ENCODE peak calls at places on chromosomes 2 and 18, in seven cellular contexts. N is astrocyte of the spinal cord, J is pancreas, Z is heart right ventricle, D is neural crest cell, V is cardiac muscle cell, M is mammary epithelial cell. L is an unnamed sample.
A peak's percentile ranks its signal among the peaks of the same experiment; 100 is the strongest.

GRCh38 chr18:10290244-10291240 is 163.9 kb upstream of the APCDD1 start:
- DNase-seq in N (no peak), V (peak; percentile 43), M (no peak), Z (no peak), J (no peak), D (no peak), L (no peak)

GRCh38 chr2:8803658-8804379 is 33.6 kb downstream of the KIDINS220 start:
- DNase-seq in Z (peak; percentile 27), V (peak; percentile 89), M (peak; percentile 92), N (peak; percentile 93), D (no peak), J (peak; percentile 51), L (peak; percentile 57)

GRCh38 chr2:30105556-30105955 is 41.3 kb upstream of the YPEL5 start:
- DNase-seq in J (no peak), N (no peak), D (no peak), M (no peak), V (no peak), Z (no peak), L (no peak)

GRCh38 chr2:204228169-204228940 is 291.8 kb downstream of the ICOS start:
- DNase-seq in J (no peak), V (no peak), N (no peak), Z (no peak), M (no peak), D (no peak), L (no peak)

GRCh38 chr18:11309172-11309571 is 159.8 kb upstream of the PIEZO2 start:
- DNase-seq in N (no peak), D (no peak), J (no peak), V (peak; percentile 47), M (no peak), Z (no peak), L (no peak)

GRCh38 chr2:162324953-162325352 is 6.5 kb upstream of the IFIH1 start:
- DNase-seq in J (no peak), D (no peak), V (no peak), N (no peak), M (no peak), Z (no peak), L (peak; percentile 57)

GRCh38 chr2:29731948-29732347 is 189.4 kb downstream of the ALK start:
- DNase-seq in N (no peak), Z (no peak), M (no peak), J (no peak), D (no peak), V (no peak), L (no peak)

GRCh38 chr2:68726608-68727367 is 7.8 kb upstream of the ARHGAP25 start:
- DNase-seq in J (no peak), Z (no peak), N (peak; percentile 38), V (peak; percentile 6), D (no peak), M (peak; percentile 34), L (no peak)

GRCh38 chr2:136135462-136135861 is 17.5 kb upstream of the CXCR4 start:
- DNase-seq in N (no peak), J (no peak), M (no peak), D (no peak), V (no peak), Z (no peak), L (no peak)

GRCh38 chr2:196967126-196967525 is 40.6 kb upstream of the PGAP1 start:
- DNase-seq in Z (peak; percentile 20), N (peak; percentile 60), M (peak; percentile 26), V (peak; percentile 86), D (no peak), J (no peak), L (no peak)

GRCh38 chr2:10042301-10043161 is 819 bp upstream of the KLF11 start:
- DNase-seq in M (no peak), V (peak; percentile 91), J (peak; percentile 80), N (peak; percentile 44), D (peak; percentile 57), Z (peak; percentile 92), L (peak; percentile 81)

GRCh38 chr2:233247744-233248143 is 3.7 kb upstream of the ATG16L1 start:
- DNase-seq in J (no peak), D (no peak), V (no peak), Z (no peak), N (no peak), M (peak; percentile 99), L (no peak)

GRCh38 chr2:183123117-183123958 is 905 bp upstream of the NUP35 start:
- DNase-seq in N (peak; percentile 7), D (no peak), M (no peak), V (no peak), Z (no peak), J (no peak), L (peak; percentile 18)

GRCh38 chr2:205892141-205893064 is 193.6 kb downstream of the INO80D start:
- DNase-seq in V (peak; percentile 67), N (peak; percentile 79), M (peak; percentile 79), D (no peak), Z (no peak), J (peak; percentile 40), L (no peak)

GRCh38 chr2:171084128-171084527 is 76.6 kb downstream of the TLK1 start:
- DNase-seq in V (no peak), Z (no peak), J (no peak), M (no peak), N (no peak), D (no peak), L (no peak)

GRCh38 chr2:157067562-157067961 is 189.9 kb upstream of the GALNT5 start:
- DNase-seq in N (no peak), M (no peak), V (no peak), Z (no peak), D (no peak), J (no peak), L (no peak)

GRCh38 chr2:47198985-47199451 is 43.9 kb upstream of the STPG4 start:
- DNase-seq in D (no peak), J (no peak), Z (no peak), V (peak; percentile 93), M (peak; percentile 96), N (peak; percentile 99), L (no peak)

GRCh38 chr2:1754046-1754445 is 9.7 kb upstream of the PXDN start:
- DNase-seq in Z (no peak), J (no peak), N (no peak), V (no peak), D (no peak), M (no peak), L (no peak)

GRCh38 chr18:62710417-62710816 is 4.9 kb upstream of the PHLPP1 start:
- DNase-seq in V (no peak), M (peak; percentile 22), J (no peak), N (peak; percentile 14), D (no peak), Z (no peak), L (no peak)

GRCh38 chr2:58620127-58620526 is 379.0 kb upstream of the FANCL start:
- DNase-seq in Z (no peak), M (peak; percentile 80), J (no peak), N (no peak), V (no peak), D (no peak), L (no peak)

GRCh38 chr2:47232738-47233415 is 77.8 kb upstream of the STPG4 start:
- DNase-seq in J (no peak), Z (no peak), N (peak; percentile 33), V (no peak), D (no peak), M (no peak), L (no peak)

GRCh38 chr2:54052825-54053718 is 62.3 kb upstream of the ACYP2 start:
- DNase-seq in Z (no peak), D (no peak), N (no peak), M (peak; percentile 42), V (no peak), J (no peak), L (no peak)
- TF ChIP-seq CTCF in Z (no peak), D (no peak), N (peak; percentile 30), M (peak; percentile 36), V (peak; percentile 34), J (no peak), L (no peak)

GRCh38 chr2:126527836-126528490 is 128.0 kb upstream of the GYPC start:
- DNase-seq in V (peak; percentile 75), Z (peak; percentile 70), M (no peak), D (peak; percentile 41), N (peak; percentile 38), J (peak; percentile 35), L (peak; percentile 87)
- TF ChIP-seq CTCF in V (peak; percentile 63), Z (peak; percentile 84), M (peak; percentile 13), D (peak; percentile 66), N (peak; percentile 52), J (peak; percentile 46), L (peak; percentile 40)

DNA sequence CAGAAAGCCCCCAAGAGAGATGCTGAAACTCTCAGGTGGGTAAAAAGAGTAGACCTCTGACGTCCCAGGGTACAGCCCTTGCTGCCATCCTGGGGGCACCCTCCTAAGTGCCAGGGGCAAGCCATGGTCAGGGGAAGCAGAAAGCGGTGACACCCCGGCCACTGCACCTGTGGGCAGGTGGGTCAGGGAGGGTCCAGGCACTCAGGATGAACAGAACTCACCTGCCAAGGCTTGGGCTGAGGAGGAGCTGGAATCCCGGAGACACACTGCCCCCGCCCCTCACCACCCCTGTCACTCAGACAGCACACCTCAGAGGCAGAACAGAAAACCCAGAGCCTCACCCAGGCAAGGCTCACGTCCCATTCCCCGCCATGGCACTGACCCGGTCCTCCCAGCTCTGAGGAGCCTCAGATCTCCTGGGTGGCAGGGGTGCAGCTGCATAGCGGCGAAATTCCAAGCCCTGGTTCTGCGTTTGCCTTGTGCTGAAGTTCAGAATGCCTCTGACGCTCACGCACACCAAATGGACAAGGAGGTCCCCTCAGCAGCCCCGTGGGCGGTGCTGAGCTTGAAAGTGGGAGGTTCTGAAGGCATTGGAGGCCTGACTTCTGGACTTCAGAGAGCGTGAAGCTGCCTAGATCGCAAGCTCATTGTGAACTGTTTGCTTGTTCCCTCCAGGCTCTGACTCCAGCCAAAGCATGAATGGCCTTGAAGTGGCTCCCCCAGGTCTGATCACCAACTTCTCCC is 4.3 kb downstream of the GPR17 start:
- DNase-seq in J (no peak), N (no peak), D (no peak), M (no peak), Z (no peak), V (no peak), L (peak; percentile 21)
- TF ChIP-seq CTCF in J (no peak), N (no peak), D (peak; percentile 43), M (no peak), Z (peak; percentile 10), V (no peak), L (no peak)

GRCh38 chr2:146931109-146931508 is 913.7 kb upstream of the ACVR2A start:
- DNase-seq in J (no peak), V (no peak), N (no peak), D (no peak), Z (no peak), M (no peak), L (no peak)

DNA sequence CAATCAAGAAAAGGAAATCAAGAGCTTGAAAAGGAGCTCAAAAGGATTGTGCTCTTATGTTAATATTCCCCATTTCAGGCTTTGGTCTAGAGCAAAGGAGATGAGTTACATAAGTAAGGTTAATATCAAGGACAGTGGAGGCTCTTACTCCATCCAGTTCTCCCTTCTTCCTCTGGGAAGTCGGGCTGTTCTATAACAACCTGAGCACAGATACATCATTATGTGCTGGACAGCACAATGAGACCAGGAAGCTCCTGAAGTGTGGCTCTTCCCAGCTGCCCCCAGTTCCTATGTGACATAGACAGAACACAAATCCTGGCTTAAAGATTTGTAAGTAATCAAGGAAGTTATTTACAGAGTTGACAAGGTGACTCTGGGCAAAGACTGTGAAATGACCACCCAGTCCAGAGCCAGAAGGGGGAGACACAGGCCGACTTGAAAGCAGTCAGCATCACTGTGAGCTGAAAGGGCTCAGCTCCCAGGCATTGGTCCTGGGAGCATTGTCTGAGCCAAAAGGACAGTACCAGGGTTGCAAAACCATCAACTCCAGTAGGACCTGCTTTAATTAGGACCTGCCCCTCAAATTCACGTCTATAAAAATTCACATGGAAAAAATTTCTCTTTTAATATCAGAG is 917.6 kb upstream of the ACVR2A start:
- DNase-seq in M (peak; percentile 59), D (peak; percentile 53), J (no peak), V (peak; percentile 90), N (peak; percentile 69), Z (no peak), L (no peak)
- TF ChIP-seq CTCF in M (peak; percentile 88), D (peak; percentile 70), J (no peak), V (peak; percentile 85), N (peak; percentile 80), Z (peak; percentile 42), L (no peak)

L was measured in mucosa of descending colon.